ENCODE peak calls at places on chromosomes 5 and 9, in nine cellular contexts. R is pancreas, B is A673, M is tibial artery, U is left ventricle myocardium inferior, I is fibroblast of lung, Y is body of pancreas, D is IMR-90, A is foreskin fibroblast. X is an unnamed sample.

GRCh38 chr5:94422819-94423218 is 195.6 kb downstream of the KIAA0825 start:
- DNase-seq in B (peak), U (no peak), A (peak), D (peak), Y (no peak), I (peak), M (no peak), R (no peak), X (peak)

GRCh38 chr5:171630047-171630669 is 155.5 kb upstream of the SMIM23 start:
- DNase-seq in R (no peak), I (peak), Y (peak), B (peak), M (peak), U (peak), A (peak), D (peak), X (peak)

GRCh38 chr5:153907170-153907775 is 131.4 kb downstream of the FAM114A2 start:
- DNase-seq in D (no peak), A (no peak), I (no peak), U (no peak), B (no peak), R (no peak), M (no peak), Y (no peak), X (no peak)

GRCh38 chr5:57303985-57304384 is 130.1 kb downstream of the GPBP1 start:
- DNase-seq in B (no peak), I (no peak), D (no peak), M (no peak), U (no peak), Y (no peak), R (no peak), A (no peak), X (no peak)

GRCh38 chr9:117343416-117343815 is 71.4 kb downstream of the ASTN2 start:
- DNase-seq in D (no peak), B (no peak), I (no peak), Y (no peak), U (no peak), R (no peak), A (no peak), M (no peak), X (peak)

GRCh38 chr5:72394688-72395087 is 74.5 kb downstream of the PTCD2 start:
- DNase-seq in D (no peak), R (no peak), Y (peak), I (peak), M (no peak), B (peak), A (no peak), U (no peak), X (no peak)

GRCh38 chr9:69295872-69296562 is 29.0 kb upstream of the ENTREP1 start:
- DNase-seq in D (peak), A (no peak), U (peak), R (no peak), I (no peak), Y (no peak), B (no peak), M (no peak), X (no peak)

GRCh38 chr5:165869066-165869465 is 2363.6 kb downstream of the MAT2B start:
- DNase-seq in I (peak), A (no peak), U (no peak), M (no peak), Y (no peak), D (no peak), R (no peak), B (no peak), X (no peak)

GRCh38 chr9:98873535-98874432 is 66.3 kb downstream of the GALNT12 start:
- DNase-seq in U (peak), A (peak), B (no peak), D (no peak), I (peak), Y (peak), M (peak), R (peak), X (peak)

GRCh38 chr5:89213584-89213983 is 330.6 kb upstream of the MEF2C start:
- DNase-seq in D (peak), U (peak), I (peak), A (peak), R (no peak), Y (peak), B (peak), M (no peak), X (peak)

DNA sequence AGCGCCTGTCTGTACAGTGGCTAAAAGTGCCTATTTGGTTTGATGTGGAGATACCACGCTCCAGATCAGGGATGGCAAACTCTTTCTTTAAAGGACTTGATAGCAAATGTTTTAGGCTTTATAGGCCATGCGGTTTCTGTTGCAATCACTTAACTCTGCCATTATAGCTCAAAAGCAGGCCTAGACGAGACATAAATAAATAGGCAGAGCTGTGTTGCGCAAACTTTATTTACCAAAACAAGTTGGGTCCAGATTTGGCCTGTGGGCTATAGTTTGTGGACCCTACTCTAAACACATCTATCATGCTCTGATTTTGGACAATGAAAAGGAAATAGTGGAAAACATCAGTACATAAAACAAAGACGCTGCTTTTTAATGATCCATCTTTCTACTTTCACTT is 79.2 kb downstream of the PTCH1 start:
- DNase-seq in I (no peak), D (no peak), R (no peak), U (no peak), B (no peak), M (no peak), A (no peak), Y (no peak), X (no peak)
- TF ChIP-seq CTCF in I (no peak), D (no peak), R (no peak), U (no peak), B (no peak), M (no peak), A (no peak), Y (no peak), X (no peak)

GRCh38 chr5:143395638-143396352 is 7.7 kb downstream of the NR3C1 start:
- DNase-seq in A (no peak), M (no peak), R (no peak), B (no peak), Y (no peak), U (no peak), D (no peak), I (no peak), X (peak)
- H3K4me3 ChIP-seq in A (peak), M (peak), R (no peak), B (no peak), Y (no peak), U (peak), D (no peak), I (peak), X (no peak)

GRCh38 chr5:59893436-59894227 is at the start of gene PDE4D:
- DNase-seq in Y (peak), M (peak), I (peak), U (peak), B (peak), A (peak), R (peak), D (peak), X (peak)
- TF ChIP-seq CTCF in Y (no peak), M (no peak), I (no peak), U (no peak), B (no peak), A (no peak), R (no peak), D (no peak), X (no peak)

GRCh38 chr9:86355814-86356213 is 1.6 kb upstream of the TUT7 start:
- DNase-seq in D (no peak), M (no peak), A (no peak), R (no peak), B (no peak), I (no peak), Y (no peak), U (no peak), X (no peak)
- H3K4me3 ChIP-seq in D (no peak), M (no peak), A (no peak), R (no peak), B (no peak), I (no peak), Y (no peak), U (no peak), X (no peak)

DNA sequence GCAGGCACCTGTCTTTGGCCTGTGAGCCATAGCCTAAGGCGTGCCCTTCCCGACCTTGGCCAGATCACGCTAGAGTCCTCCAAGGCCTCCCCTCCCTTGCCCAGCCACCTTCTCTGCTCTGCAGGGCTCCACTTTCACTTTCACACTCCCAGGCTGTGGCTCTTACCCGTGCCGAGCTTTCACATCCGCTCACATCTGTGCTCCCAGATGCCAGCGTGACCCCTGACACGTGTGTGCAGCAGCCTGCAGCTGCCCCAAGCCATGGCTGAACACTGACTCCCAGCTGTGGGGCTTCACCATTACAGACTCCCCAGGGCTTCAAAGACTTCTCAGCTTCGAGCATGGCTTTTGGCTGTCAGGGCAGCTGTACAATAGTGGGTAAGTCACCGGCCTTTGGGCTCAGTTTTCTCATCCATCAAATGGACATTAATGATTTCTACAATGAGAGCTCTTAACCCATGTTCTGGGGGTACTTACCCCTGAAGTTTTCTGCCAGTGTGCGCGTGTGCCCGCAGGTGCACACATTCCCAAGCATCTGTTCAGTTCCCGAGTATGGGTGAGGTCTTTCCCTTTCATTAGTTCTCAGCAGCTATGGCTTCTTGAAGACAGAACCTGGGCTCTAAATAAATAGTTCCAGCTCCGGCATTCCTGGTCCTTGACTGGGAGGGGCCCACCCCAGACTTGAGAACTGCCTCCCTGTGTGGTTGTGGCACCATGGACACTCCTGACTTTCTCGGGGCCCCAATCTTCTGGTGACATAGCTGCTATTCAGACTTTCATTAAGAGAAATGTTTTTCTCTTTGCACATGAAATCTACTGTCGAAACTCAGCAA is 118.6 kb downstream of the RGS3 start:
- DNase-seq in B (no peak), Y (peak), D (peak), U (peak), I (peak), A (peak), M (peak), R (peak), X (peak)
- TF ChIP-seq CTCF in B (no peak), Y (no peak), D (peak), U (peak), I (peak), A (peak), M (peak), R (no peak), X (peak)